ENCODE peak calls at places on chromosomes 16 and 17, in four cellular contexts. One of them, this sample, is unnamed.

GRCh38 chr17:10051112-10051511 is 146.0 kb upstream of the RCVRN start:
- DNase-seq in endodermal cell: no peak
- DNase-seq in NB4: peak
- DNase-seq in choroid plexus epithelial cell: peak
- DNase-seq in this sample: no peak

GRCh38 chr17:80008383-80008840 is 27.3 kb downstream of the TBC1D16 start:
- DNase-seq in choroid plexus epithelial cell: peak
- DNase-seq in NB4: peak
- DNase-seq in endodermal cell: peak
- DNase-seq in this sample: peak

GRCh38 chr16:28986492-28986891 is 1.6 kb downstream of the LAT start:
- DNase-seq in endodermal cell: no peak
- DNase-seq in NB4: no peak
- DNase-seq in choroid plexus epithelial cell: no peak
- DNase-seq in this sample: no peak

GRCh38 chr17:38967290-38967738 is at the start of gene FBXO47:
- DNase-seq in choroid plexus epithelial cell: peak
- DNase-seq in endodermal cell: peak
- DNase-seq in NB4: no peak
- DNase-seq in this sample: peak

GRCh38 chr17:13465678-13466077 is 136.1 kb downstream of the HS3ST3A1 start:
- DNase-seq in NB4: no peak
- DNase-seq in endodermal cell: no peak
- DNase-seq in choroid plexus epithelial cell: no peak
- DNase-seq in this sample: no peak

GRCh38 chr16:70270176-70270575 is 18.4 kb upstream of the EXOSC6 start:
- DNase-seq in endodermal cell: no peak
- DNase-seq in NB4: no peak
- DNase-seq in choroid plexus epithelial cell: no peak
- DNase-seq in this sample: no peak

GRCh38 chr16:89845417-89845816 is 17.1 kb downstream of the SPIRE2 start:
- DNase-seq in endodermal cell: no peak
- DNase-seq in choroid plexus epithelial cell: no peak
- DNase-seq in NB4: peak
- DNase-seq in this sample: no peak

GRCh38 chr17:32854834-32855389 is 22.0 kb downstream of the MYO1D start:
- DNase-seq in choroid plexus epithelial cell: no peak
- DNase-seq in NB4: no peak
- DNase-seq in endodermal cell: no peak
- DNase-seq in this sample: no peak

GRCh38 chr16:84768798-84769177 is 51.0 kb upstream of the CRISPLD2 start:
- DNase-seq in NB4: no peak
- DNase-seq in endodermal cell: no peak
- DNase-seq in choroid plexus epithelial cell: no peak
- DNase-seq in this sample: no peak

GRCh38 chr17:44110823-44111633 is 12.4 kb downstream of the HDAC5 start:
- DNase-seq in choroid plexus epithelial cell: peak
- DNase-seq in NB4: peak
- DNase-seq in endodermal cell: peak
- DNase-seq in this sample: peak

GRCh38 chr16:84535408-84535807 is 30.9 kb upstream of the MEAK7 start:
- DNase-seq in choroid plexus epithelial cell: no peak
- DNase-seq in NB4: no peak
- DNase-seq in endodermal cell: no peak
- DNase-seq in this sample: no peak

GRCh38 chr16:18979936-18980335 is 3.8 kb upstream of the TMC7 start:
- DNase-seq in choroid plexus epithelial cell: no peak
- DNase-seq in NB4: no peak
- DNase-seq in endodermal cell: no peak
- DNase-seq in this sample: no peak

GRCh38 chr17:79695293-79696158 is 35.2 kb upstream of the ENPP7 start:
- DNase-seq in endodermal cell: no peak
- DNase-seq in NB4: no peak
- DNase-seq in choroid plexus epithelial cell: peak
- DNase-seq in this sample: peak

GRCh38 chr17:38981640-38982039 is 14.4 kb upstream of the FBXO47 start:
- DNase-seq in endodermal cell: peak
- DNase-seq in NB4: no peak
- DNase-seq in choroid plexus epithelial cell: no peak
- DNase-seq in this sample: no peak

GRCh38 chr16:69382421-69382820 is 3.4 kb downstream of the TERF2 start:
- DNase-seq in NB4: no peak
- DNase-seq in choroid plexus epithelial cell: no peak
- DNase-seq in endodermal cell: peak
- DNase-seq in this sample: no peak

GRCh38 chr16:54808890-54809289 is 121.8 kb upstream of the IRX5 start:
- DNase-seq in choroid plexus epithelial cell: no peak
- DNase-seq in NB4: no peak
- DNase-seq in endodermal cell: no peak
- DNase-seq in this sample: no peak

GRCh38 chr17:48491527-48492273 is 39.1 kb downstream of the HOXB1 start:
- DNase-seq in endodermal cell: no peak
- DNase-seq in choroid plexus epithelial cell: no peak
- DNase-seq in NB4: no peak
- DNase-seq in this sample: no peak

GRCh38 chr17:48494335-48494734 is 36.5 kb downstream of the HOXB1 start:
- DNase-seq in NB4: no peak
- DNase-seq in endodermal cell: no peak
- DNase-seq in choroid plexus epithelial cell: no peak
- DNase-seq in this sample: peak

GRCh38 chr17:48490391-48491026 is 40.3 kb downstream of the HOXB1 start:
- DNase-seq in NB4: no peak
- DNase-seq in choroid plexus epithelial cell: no peak
- DNase-seq in endodermal cell: no peak
- DNase-seq in this sample: no peak

GRCh38 chr17:48489781-48490180 is 41.0 kb downstream of the HOXB1 start:
- DNase-seq in endodermal cell: peak
- DNase-seq in NB4: no peak
- DNase-seq in choroid plexus epithelial cell: no peak
- DNase-seq in this sample: no peak

GRCh38 chr17:48492401-48493298 is 38.2 kb downstream of the HOXB1 start:
- DNase-seq in choroid plexus epithelial cell: peak
- DNase-seq in NB4: no peak
- DNase-seq in endodermal cell: peak
- DNase-seq in this sample: peak
- H3K4me3 ChIP-seq in choroid plexus epithelial cell: peak
- H3K4me3 ChIP-seq in NB4: no peak
- H3K4me3 ChIP-seq in endodermal cell: peak
- H3K4me3 ChIP-seq in this sample: no peak

GRCh38 chr17:40560592-40561293 is 4.5 kb downstream of the CCR7 start:
- DNase-seq in choroid plexus epithelial cell: peak
- DNase-seq in NB4: peak
- DNase-seq in endodermal cell: no peak
- DNase-seq in this sample: no peak

GRCh38 chr17:40562841-40563370 is 2.4 kb downstream of the CCR7 start:
- DNase-seq in NB4: no peak
- DNase-seq in endodermal cell: peak
- DNase-seq in choroid plexus epithelial cell: no peak
- DNase-seq in this sample: no peak

GRCh38 chr17:40561871-40562611 is 3.2 kb downstream of the CCR7 start:
- DNase-seq in NB4: no peak
- DNase-seq in choroid plexus epithelial cell: no peak
- DNase-seq in endodermal cell: peak
- DNase-seq in this sample: no peak

GRCh38 chr17:40559954-40560591 is 5.2 kb downstream of the CCR7 start:
- DNase-seq in endodermal cell: peak
- DNase-seq in choroid plexus epithelial cell: peak
- DNase-seq in NB4: peak
- DNase-seq in this sample: peak

GRCh38 chr17:40561294-40561870 is 3.9 kb downstream of the CCR7 start:
- DNase-seq in endodermal cell: no peak
- DNase-seq in choroid plexus epithelial cell: no peak
- DNase-seq in NB4: no peak
- DNase-seq in this sample: no peak
- H3K4me3 ChIP-seq in endodermal cell: no peak
- H3K4me3 ChIP-seq in choroid plexus epithelial cell: no peak
- H3K4me3 ChIP-seq in NB4: peak
- H3K4me3 ChIP-seq in this sample: no peak

GRCh38 chr16:31459722-31460581 is 651 bp downstream of the ARMC5 start:
- DNase-seq in endodermal cell: peak
- DNase-seq in NB4: peak
- DNase-seq in choroid plexus epithelial cell: peak
- DNase-seq in this sample: peak

GRCh38 chr16:31464348-31464769 is 5.1 kb downstream of the ARMC5 start:
- DNase-seq in NB4: no peak
- DNase-seq in choroid plexus epithelial cell: no peak
- DNase-seq in endodermal cell: no peak
- DNase-seq in this sample: no peak

GRCh38 chr16:31461201-31461920 is 2.1 kb downstream of the ARMC5 start:
- DNase-seq in choroid plexus epithelial cell: no peak
- DNase-seq in endodermal cell: no peak
- DNase-seq in NB4: no peak
- DNase-seq in this sample: no peak

GRCh38 chr16:31460582-31461002 is 1.3 kb downstream of the ARMC5 start:
- DNase-seq in choroid plexus epithelial cell: peak
- DNase-seq in endodermal cell: no peak
- DNase-seq in NB4: peak
- DNase-seq in this sample: no peak

DNA sequence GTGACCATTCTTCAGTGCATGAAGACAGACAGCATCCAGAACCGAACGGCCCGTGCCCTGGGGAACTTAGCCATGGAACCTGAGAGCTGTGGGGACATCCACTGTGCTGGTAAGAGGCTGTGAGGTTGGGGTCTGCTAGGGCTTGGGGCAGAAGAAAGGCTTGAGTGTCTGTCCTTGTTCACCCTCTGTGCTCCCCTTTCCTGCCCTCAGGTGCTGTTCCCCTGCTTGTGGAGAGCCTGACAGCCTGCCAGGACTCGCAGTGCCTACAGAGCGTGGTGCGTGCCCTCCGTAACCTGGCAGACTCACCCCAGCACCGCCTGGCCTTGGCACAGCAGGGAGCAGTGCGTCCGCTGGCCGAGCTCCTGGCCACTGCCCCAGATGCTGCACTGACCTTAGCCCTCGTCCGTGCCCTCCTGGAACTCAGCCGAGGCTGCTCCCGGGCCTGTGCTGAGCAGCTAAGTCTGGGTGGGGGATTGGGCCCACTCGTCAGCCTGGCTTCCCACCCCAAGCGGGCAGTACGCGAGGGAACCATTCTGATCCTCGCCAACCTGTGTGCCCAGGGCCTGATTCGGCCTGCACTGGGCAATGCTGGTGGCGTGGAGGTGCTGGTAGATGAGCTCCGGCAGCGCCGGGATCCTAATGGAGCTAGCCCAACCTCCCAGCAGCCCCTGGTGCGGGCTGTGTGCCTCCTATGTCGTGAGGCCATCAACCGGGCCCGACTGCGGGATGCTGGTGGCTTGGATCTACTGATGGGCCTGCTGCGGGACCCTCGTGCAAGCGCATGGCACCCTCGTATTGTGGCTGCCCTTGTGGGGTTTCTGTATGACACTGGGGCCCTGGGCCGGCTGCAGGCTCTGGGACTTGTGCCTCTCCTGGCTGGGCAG is 2.9 kb downstream of the ARMC5 start:
- DNase-seq in endodermal cell: no peak
- DNase-seq in NB4: no peak
- DNase-seq in choroid plexus epithelial cell: no peak
- DNase-seq in this sample: no peak
- H3K4me3 ChIP-seq in endodermal cell: no peak
- H3K4me3 ChIP-seq in NB4: no peak
- H3K4me3 ChIP-seq in choroid plexus epithelial cell: no peak
- H3K4me3 ChIP-seq in this sample: no peak

GRCh38 chr17:1710807-1711553 is 803 bp upstream of the TLCD2 start:
- DNase-seq in choroid plexus epithelial cell: no peak
- DNase-seq in endodermal cell: peak
- DNase-seq in NB4: no peak
- DNase-seq in this sample: no peak
- H3K4me3 ChIP-seq in choroid plexus epithelial cell: peak
- H3K4me3 ChIP-seq in endodermal cell: peak
- H3K4me3 ChIP-seq in NB4: no peak
- H3K4me3 ChIP-seq in this sample: peak

DNA sequence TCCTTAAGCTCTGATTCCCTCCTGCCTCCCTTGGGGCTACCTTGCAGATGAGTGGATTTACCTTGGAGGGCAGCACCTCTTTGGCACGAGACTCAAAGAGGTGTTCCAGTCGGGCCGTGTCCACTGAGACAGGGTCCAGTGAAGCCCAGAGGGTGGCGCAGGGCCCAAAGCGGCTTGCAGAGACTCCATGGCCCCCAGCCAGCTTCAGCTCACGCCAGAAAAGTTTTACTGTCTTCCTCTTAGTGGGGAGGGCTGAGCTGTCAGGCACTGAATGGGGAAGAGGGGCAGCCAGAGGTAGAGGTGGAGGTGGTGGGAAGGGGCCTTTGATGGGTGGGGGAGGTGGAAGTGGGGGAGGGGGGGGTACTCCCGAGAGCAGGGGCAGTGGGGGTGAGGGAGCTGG is 6.7 kb downstream of the TMEM208 start:
- DNase-seq in endodermal cell: peak
- DNase-seq in choroid plexus epithelial cell: no peak
- DNase-seq in NB4: no peak
- DNase-seq in this sample: no peak
- H3K4me3 ChIP-seq in endodermal cell: no peak
- H3K4me3 ChIP-seq in choroid plexus epithelial cell: no peak
- H3K4me3 ChIP-seq in NB4: no peak
- H3K4me3 ChIP-seq in this sample: no peak

GRCh38 chr17:77943971-77944370 is 14.5 kb upstream of the TNRC6C start:
- DNase-seq in endodermal cell: no peak
- DNase-seq in NB4: no peak
- DNase-seq in choroid plexus epithelial cell: no peak
- DNase-seq in this sample: peak
- H3K4me3 ChIP-seq in endodermal cell: no peak
- H3K4me3 ChIP-seq in NB4: no peak
- H3K4me3 ChIP-seq in choroid plexus epithelial cell: no peak
- H3K4me3 ChIP-seq in this sample: no peak

GRCh38 chr17:35460354-35460851 is 11.8 kb upstream of the SLFN13 start:
- DNase-seq in choroid plexus epithelial cell: no peak
- DNase-seq in NB4: no peak
- DNase-seq in endodermal cell: peak
- DNase-seq in this sample: no peak
- H3K4me3 ChIP-seq in choroid plexus epithelial cell: no peak
- H3K4me3 ChIP-seq in NB4: no peak
- H3K4me3 ChIP-seq in endodermal cell: peak
- H3K4me3 ChIP-seq in this sample: no peak

DNA sequence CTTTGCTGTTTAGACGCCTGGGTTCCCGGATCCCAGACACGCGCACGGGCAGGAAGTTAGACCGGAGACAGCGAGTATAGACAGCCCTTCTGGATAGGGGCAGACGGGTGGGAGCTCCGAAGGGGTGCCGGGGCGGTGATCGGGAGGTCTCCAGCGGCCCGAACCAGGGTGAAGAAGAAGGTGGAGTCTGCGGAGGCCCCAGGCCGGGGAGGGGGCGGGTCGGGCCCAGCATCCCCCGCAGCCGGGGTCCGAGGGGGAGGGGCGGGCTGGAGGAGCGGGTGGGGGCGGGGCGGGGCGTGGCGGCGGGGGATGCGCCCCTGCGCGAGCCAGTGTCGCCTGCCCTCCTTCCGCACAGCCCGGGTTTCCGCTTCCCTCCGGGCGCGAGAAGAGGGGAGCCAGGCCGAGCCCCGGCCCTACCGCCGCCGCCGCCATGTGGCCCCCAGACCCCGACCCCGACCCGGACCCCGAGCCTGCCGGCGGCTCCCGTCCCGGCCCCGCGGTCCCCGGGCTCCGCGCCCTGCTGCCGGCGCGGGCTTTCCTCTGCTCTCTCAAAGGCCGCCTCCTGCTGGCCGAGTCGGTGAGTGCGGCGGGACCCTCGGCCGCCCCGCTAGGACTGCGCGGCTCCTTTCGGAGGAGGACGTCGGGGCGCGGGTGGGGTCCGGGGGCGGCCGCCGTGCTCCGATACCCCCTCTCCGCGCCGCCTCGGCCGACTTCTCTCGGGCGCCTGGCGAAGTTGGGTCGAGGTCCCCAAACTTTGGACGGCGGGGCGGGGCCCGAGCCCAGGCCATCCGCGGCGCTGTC is at the start of gene CMTM3:
- DNase-seq in NB4: peak
- DNase-seq in endodermal cell: peak
- DNase-seq in choroid plexus epithelial cell: peak
- DNase-seq in this sample: peak
- H3K4me3 ChIP-seq in NB4: peak
- H3K4me3 ChIP-seq in endodermal cell: peak
- H3K4me3 ChIP-seq in choroid plexus epithelial cell: peak
- H3K4me3 ChIP-seq in this sample: peak